ENCODE peak calls at places on chromosomes 11 and 22, in nine cellular contexts. U, B, F, V, G, E, K, W and N are unnamed samples.

GRCh38 chr11:134489728-134490127 is 77.7 kb upstream of the B3GAT1 start:
- DNase-seq in U (no peak), B (no peak), F (no peak), V (no peak), G (no peak), E (no peak), K (no peak), W (no peak), N (no peak)

GRCh38 chr11:62931501-62932278 is 10.5 kb upstream of the CHRM1 start:
- DNase-seq in U (no peak), B (no peak), F (no peak), V (no peak), G (peak), E (no peak), K (no peak), W (no peak), N (peak)

GRCh38 chr11:60792521-60792920 is 7.4 kb downstream of the MS4A10 start:
- DNase-seq in U (no peak), B (no peak), F (no peak), V (no peak), G (no peak), E (no peak), K (no peak), W (no peak), N (no peak)

GRCh38 chr11:112106070-112106469 is 19.4 kb downstream of the SDHD start:
- DNase-seq in U (no peak), B (peak), F (no peak), V (no peak), G (no peak), E (no peak), K (no peak), W (no peak), N (no peak)

GRCh38 chr22:23204125-23204488 is 23.8 kb downstream of the BCR start:
- DNase-seq in U (no peak), B (no peak), F (no peak), V (no peak), G (no peak), E (no peak), K (no peak), W (no peak), N (no peak)

GRCh38 chr22:19576460-19577421 is 52.5 kb upstream of the CLDN5 start:
- DNase-seq in U (no peak), B (peak), F (peak), V (no peak), G (peak), E (no peak), K (no peak), W (peak), N (peak)

GRCh38 chr22:46971141-46971775 is 208.8 kb downstream of the TBC1D22A start:
- DNase-seq in U (peak), B (no peak), F (no peak), V (peak), G (no peak), E (peak), K (no peak), W (peak), N (no peak)

GRCh38 chr11:15737326-15737725 is 619.0 kb downstream of the SOX6 start:
- DNase-seq in U (no peak), B (peak), F (no peak), V (no peak), G (no peak), E (no peak), K (no peak), W (no peak), N (no peak)

GRCh38 chr11:5937868-5938602 is 4.0 kb upstream of the OR56A3 start:
- DNase-seq in U (no peak), B (no peak), F (no peak), V (no peak), G (no peak), E (no peak), K (no peak), W (no peak), N (no peak)

GRCh38 chr22:37842015-37842793 is 1.9 kb downstream of the ANKRD54 start:
- DNase-seq in U (no peak), B (no peak), F (no peak), V (no peak), G (no peak), E (no peak), K (no peak), W (no peak), N (no peak)

GRCh38 chr11:24093410-24093809 is 403.4 kb upstream of the LUZP2 start:
- DNase-seq in U (peak), B (no peak), F (no peak), V (no peak), G (no peak), E (no peak), K (no peak), W (no peak), N (no peak)

GRCh38 chr11:108788565-108789199 is 123.8 kb downstream of the DDX10 start:
- DNase-seq in U (no peak), B (peak), F (peak), V (no peak), G (peak), E (no peak), K (no peak), W (peak), N (peak)

GRCh38 chr11:134560566-134561347 is 148.7 kb upstream of the B3GAT1 start:
- DNase-seq in U (no peak), B (no peak), F (no peak), V (peak), G (no peak), E (no peak), K (no peak), W (peak), N (no peak)

GRCh38 chr22:19022755-19023154 is 86.7 kb upstream of the PRODH start:
- DNase-seq in U (no peak), B (no peak), F (no peak), V (no peak), G (no peak), E (no peak), K (no peak), W (no peak), N (no peak)

DNA sequence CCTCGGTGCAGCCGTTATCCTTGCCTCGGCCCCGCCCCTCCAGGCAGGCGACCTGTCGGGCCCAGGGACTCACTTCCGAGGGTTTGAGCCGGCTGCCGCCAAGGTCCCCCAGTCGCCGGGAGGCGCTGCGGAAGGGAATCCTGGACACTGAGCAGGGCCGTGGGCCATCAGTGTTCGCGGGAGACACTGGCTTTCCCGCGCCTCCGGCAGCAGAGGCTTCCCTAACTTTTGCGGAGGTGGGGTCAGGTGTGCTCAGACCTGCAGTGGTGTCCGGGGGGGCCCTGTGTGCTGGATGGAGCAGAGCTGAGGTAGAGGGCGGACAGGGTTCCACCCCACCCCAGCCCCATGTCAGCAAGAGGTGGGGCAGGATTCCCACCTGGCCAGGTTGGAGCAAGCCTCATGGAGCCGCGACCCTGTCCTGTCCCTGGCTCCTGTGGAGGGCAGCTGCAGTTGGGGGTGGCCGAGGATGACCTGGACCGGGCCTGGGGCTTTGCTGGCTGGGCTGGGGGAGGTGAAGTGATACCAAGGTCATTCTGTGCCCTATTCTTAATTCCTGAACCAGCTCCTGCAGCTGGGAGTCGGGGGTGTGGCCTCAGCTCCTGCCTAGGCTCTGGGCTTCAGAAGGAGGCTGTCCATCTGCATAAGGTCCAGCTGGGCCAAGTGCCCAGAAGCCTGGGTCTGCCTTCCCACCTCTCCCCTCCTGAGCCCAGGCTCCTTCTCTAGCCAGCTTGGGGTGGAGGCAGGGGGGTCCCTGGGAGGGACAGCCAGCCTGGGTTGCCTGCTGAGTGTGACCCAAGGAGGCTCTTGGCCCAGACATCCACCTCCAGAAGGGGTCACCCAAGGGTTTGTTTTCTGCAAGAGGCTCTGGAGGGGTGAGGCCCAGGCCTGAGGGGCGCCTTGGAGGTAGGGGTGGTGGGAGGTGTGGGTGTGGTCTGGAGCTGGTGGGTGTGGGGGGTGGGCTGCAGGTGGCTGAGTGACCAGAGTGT is 8.4 kb downstream of the TSPAN4 start:
- DNase-seq in U (no peak), B (no peak), F (peak), V (no peak), G (no peak), E (no peak), K (no peak), W (no peak), N (no peak)
- H3K4me3 ChIP-seq in U (no peak), B (no peak), F (peak), V (no peak), G (peak), E (peak), K (no peak), W (no peak), N (no peak)

GRCh38 chr22:30823015-30823370 is 128.3 kb downstream of the OSBP2 start:
- DNase-seq in U (no peak), B (peak), F (peak), V (no peak), G (no peak), E (no peak), K (no peak), W (no peak), N (no peak)
- H3K4me3 ChIP-seq in U (no peak), B (peak), F (no peak), V (peak), G (no peak), E (peak), K (no peak), W (peak), N (no peak)

GRCh38 chr11:73598719-73599379 is 937 bp upstream of the FAM168A start:
- DNase-seq in U (no peak), B (no peak), F (peak), V (no peak), G (no peak), E (no peak), K (no peak), W (no peak), N (no peak)

GRCh38 chr11:73597956-73598718 is at the start of gene FAM168A:
- DNase-seq in U (peak), B (peak), F (peak), V (peak), G (peak), E (peak), K (peak), W (peak), N (peak)

GRCh38 chr11:73597340-73597955 is 464 bp downstream of the FAM168A start:
- DNase-seq in U (no peak), B (no peak), F (peak), V (no peak), G (no peak), E (no peak), K (no peak), W (peak), N (no peak)

GRCh38 chr11:73592640-73593039 is 5.3 kb downstream of the FAM168A start:
- DNase-seq in U (no peak), B (no peak), F (no peak), V (no peak), G (no peak), E (no peak), K (no peak), W (no peak), N (no peak)

DNA sequence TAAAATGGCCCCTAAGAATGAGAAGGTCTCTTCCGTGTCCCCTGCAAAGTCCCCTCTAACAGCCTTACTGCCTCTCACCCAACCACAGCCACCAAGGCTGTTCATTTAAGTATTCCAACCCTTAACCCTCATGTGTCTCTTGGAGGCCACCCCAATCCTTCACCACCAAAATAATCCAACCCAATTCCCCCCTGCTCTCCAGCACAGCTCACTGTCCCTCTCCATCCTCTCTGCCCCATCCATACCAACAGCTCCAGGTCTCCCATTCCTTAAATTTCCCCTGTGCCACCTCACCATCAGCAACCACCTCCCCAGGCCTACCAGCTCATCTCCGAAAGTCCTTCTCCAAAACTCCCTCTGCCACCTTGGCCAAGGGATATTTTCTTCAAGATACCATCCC is 1.4 kb downstream of the FAM168A start:
- DNase-seq in U (no peak), B (no peak), F (no peak), V (no peak), G (no peak), E (no peak), K (no peak), W (no peak), N (no peak)
- H3K4me3 ChIP-seq in U (peak), B (peak), F (peak), V (peak), G (peak), E (peak), K (peak), W (peak), N (peak)

DNA sequence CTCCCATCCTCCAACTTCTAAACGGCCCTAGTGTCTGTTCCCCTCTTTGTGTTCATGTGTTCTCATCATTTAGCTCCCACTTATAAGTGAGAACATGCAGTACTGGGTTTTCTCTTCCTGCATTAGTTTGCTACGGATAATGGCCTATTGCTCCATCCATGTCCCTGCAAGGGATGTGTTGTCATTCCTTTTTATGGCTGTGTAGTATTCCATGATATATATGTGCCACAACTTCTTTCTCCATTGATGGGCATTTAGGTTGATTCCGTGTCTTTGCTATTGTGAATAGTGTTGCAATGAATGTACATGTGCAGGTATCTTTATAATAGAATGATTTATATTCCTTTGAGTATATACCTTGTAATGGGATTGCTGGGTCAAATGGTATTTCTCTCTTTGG is 5.6 kb upstream of the SMIM38 start:
- DNase-seq in U (no peak), B (no peak), F (no peak), V (no peak), G (no peak), E (no peak), K (no peak), W (no peak), N (no peak)
- H3K4me3 ChIP-seq in U (no peak), B (no peak), F (no peak), V (no peak), G (no peak), E (no peak), K (no peak), W (no peak), N (no peak)

DNA sequence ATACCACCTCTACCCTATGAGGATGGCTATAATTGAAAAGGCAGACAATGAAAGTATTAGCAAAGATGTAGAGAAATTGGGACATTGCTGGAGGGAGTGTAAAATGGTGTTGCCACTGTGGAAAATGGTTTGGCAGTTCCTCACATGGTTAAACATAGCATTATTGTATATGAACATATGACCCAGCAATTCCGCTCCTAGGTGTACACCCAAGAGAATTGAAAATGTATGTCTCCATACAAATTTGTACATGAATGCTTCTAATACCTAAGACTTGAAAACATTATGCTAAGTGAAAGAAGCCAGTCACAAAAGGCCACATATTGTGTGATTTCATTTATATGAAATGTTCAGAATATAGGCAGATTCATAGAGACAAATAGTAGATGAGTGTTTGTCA is 10.0 kb downstream of the SLCO2B1 start:
- DNase-seq in U (no peak), B (no peak), F (no peak), V (no peak), G (no peak), E (no peak), K (no peak), W (no peak), N (no peak)
- H3K4me3 ChIP-seq in U (no peak), B (no peak), F (no peak), V (no peak), G (no peak), E (no peak), K (no peak), W (no peak), N (no peak)

GRCh38 chr11:75981546-75981945 is 166.5 kb downstream of the UVRAG start:
- DNase-seq in U (no peak), B (peak), F (no peak), V (no peak), G (no peak), E (no peak), K (no peak), W (no peak), N (no peak)

GRCh38 chr11:75982309-75982708 is 167.3 kb downstream of the UVRAG start:
- DNase-seq in U (no peak), B (no peak), F (no peak), V (no peak), G (no peak), E (no peak), K (no peak), W (no peak), N (no peak)

GRCh38 chr11:75980031-75980430 is 165.0 kb downstream of the UVRAG start:
- DNase-seq in U (no peak), B (no peak), F (no peak), V (no peak), G (no peak), E (no peak), K (no peak), W (no peak), N (no peak)
- H3K4me3 ChIP-seq in U (no peak), B (peak), F (no peak), V (no peak), G (no peak), E (no peak), K (no peak), W (no peak), N (no peak)

GRCh38 chr11:115179647-115180046 is 324.6 kb downstream of the CADM1 start:
- DNase-seq in U (no peak), B (no peak), F (no peak), V (no peak), G (no peak), E (no peak), K (no peak), W (no peak), N (no peak)

GRCh38 chr11:115180272-115180671 is 323.9 kb downstream of the CADM1 start:
- DNase-seq in U (no peak), B (no peak), F (no peak), V (no peak), G (no peak), E (no peak), K (no peak), W (no peak), N (no peak)

GRCh38 chr11:115182282-115182952 is 321.8 kb downstream of the CADM1 start:
- DNase-seq in U (peak), B (no peak), F (no peak), V (no peak), G (no peak), E (no peak), K (no peak), W (peak), N (no peak)

GRCh38 chr11:115178705-115179104 is 325.5 kb downstream of the CADM1 start:
- DNase-seq in U (no peak), B (no peak), F (no peak), V (peak), G (no peak), E (no peak), K (no peak), W (no peak), N (no peak)

GRCh38 chr11:115181480-115181879 is 322.7 kb downstream of the CADM1 start:
- DNase-seq in U (no peak), B (no peak), F (no peak), V (no peak), G (no peak), E (no peak), K (no peak), W (no peak), N (no peak)
- H3K4me3 ChIP-seq in U (no peak), B (no peak), F (no peak), V (no peak), G (no peak), E (no peak), K (no peak), W (no peak), N (no peak)